ENCODE peak calls at places on chromosome 15, in six cellular contexts. B is CD4-positive, alpha-beta memory T cell; I is left ventricle myocardium inferior; H is trophoblast cell; G is Peyer's patch; O is mesenchymal stem cell. L is an unnamed sample. For H3K27me3 and H3K4me1, the result is how much of the 10 kb centered on the place peaks cover.

GRCh38 chr15:63048986-63049665 is 6.6 kb downstream of the TPM1 start:
- DNase-seq in B (no peak), I (peak), H (no peak), G (peak), O (peak), L (no peak)

GRCh38 chr15:90765489-90765888 is 48.3 kb downstream of the BLM start:
- DNase-seq in B (no peak), I (no peak), H (no peak), G (no peak), O (no peak), L (no peak)

GRCh38 chr15:60673918-60674558 is 195.1 kb upstream of the ICE2 start:
- DNase-seq in B (no peak), I (no peak), H (peak), G (no peak), O (peak), L (no peak)

GRCh38 chr15:76386178-76386577 is 49.6 kb downstream of the ISL2 start:
- DNase-seq in B (no peak), I (no peak), H (peak), G (no peak), O (no peak), L (no peak)

GRCh38 chr15:93164409-93164808 is 75.4 kb upstream of the RGMA start:
- DNase-seq in B (peak), I (no peak), H (no peak), G (no peak), O (no peak), L (no peak)

GRCh38 chr15:34721802-34722795 is 32.7 kb downstream of the GJD2 start:
- DNase-seq in B (no peak), I (peak), H (peak), G (no peak), O (peak), L (peak)

GRCh38 chr15:72532991-72533601 is 59.0 kb downstream of the ARIH1 start:
- DNase-seq in B (peak), I (no peak), H (no peak), G (no peak), O (no peak), L (no peak)

GRCh38 chr15:36506733-36507356 is 72.6 kb upstream of the CDIN1 start:
- DNase-seq in B (no peak), I (no peak), H (no peak), G (no peak), O (no peak), L (no peak)

GRCh38 chr15:65056106-65056505 is 10.9 kb downstream of the SLC51B start:
- DNase-seq in B (no peak), I (no peak), H (no peak), G (no peak), O (no peak), L (no peak)

GRCh38 chr15:45630958-45631691 is 3.7 kb upstream of the SQOR start:
- DNase-seq in B (no peak), I (no peak), H (peak), G (no peak), O (peak), L (peak)

GRCh38 chr15:62390793-62391543 is 225.9 kb upstream of the C2CD4B start:
- DNase-seq in B (peak), I (peak), H (peak), G (peak), O (peak), L (peak)

GRCh38 chr15:59283717-59284336 is 77.2 kb downstream of the LDHAL6B start:
- DNase-seq in B (no peak), I (no peak), H (peak), G (peak), O (no peak), L (no peak)

GRCh38 chr15:63114465-63114864 is 7.2 kb upstream of the LACTB start:
- DNase-seq in B (no peak), I (no peak), H (no peak), G (no peak), O (no peak), L (no peak)

GRCh38 chr15:62164500-62165028 is 521 bp downstream of the C2CD4B start:
- DNase-seq in B (peak), I (peak), H (peak), G (peak), O (no peak), L (no peak)

GRCh38 chr15:26866298-26867198 is at the start of gene GABRA5:
- DNase-seq in B (no peak), I (no peak), H (no peak), G (no peak), O (no peak), L (no peak)

GRCh38 chr15:25057574-25057973 is 102.8 kb downstream of the SNRPN start:
- DNase-seq in B (no peak), I (no peak), H (no peak), G (peak), O (no peak), L (no peak)

GRCh38 chr15:61621146-61621545 is 392.0 kb upstream of the RORA start:
- DNase-seq in B (no peak), I (no peak), H (peak), G (no peak), O (no peak), L (no peak)

GRCh38 chr15:79310612-79310984 is 314 bp upstream of the TMED3 start:
- DNase-seq in B (no peak), I (no peak), H (peak), G (no peak), O (no peak), L (no peak)

GRCh38 chr15:79307251-79307650 is 3.7 kb upstream of the TMED3 start:
- DNase-seq in B (no peak), I (no peak), H (no peak), G (no peak), O (no peak), L (no peak)

GRCh38 chr15:79310985-79311900 is at the start of gene TMED3:
- DNase-seq in B (peak), I (peak), H (peak), G (peak), O (peak), L (peak)

GRCh38 chr15:79311901-79312553 is 1.1 kb downstream of the TMED3 start:
- DNase-seq in B (no peak), I (no peak), H (peak), G (no peak), O (peak), L (no peak)

DNA sequence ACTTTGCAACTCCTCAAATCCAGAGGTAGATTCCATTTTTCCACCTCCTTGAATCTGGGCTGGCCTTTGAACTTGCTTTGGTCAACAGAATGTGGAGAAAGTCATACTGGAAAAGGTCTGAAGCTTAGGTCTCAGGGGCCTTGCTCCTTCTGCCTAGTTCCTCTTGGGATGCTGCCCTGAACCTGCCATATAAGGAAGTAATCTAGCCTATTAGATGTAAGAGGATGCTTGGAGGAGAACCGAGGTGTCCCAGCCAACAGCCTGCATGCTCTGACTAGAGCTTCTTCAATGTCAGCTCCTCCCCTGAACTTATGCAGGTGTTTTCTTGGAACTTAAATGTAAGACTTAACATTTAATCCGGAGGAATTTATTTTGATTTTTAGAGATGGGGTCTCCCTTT is 2.0 kb upstream of the TMED3 start:
- DNase-seq in B (no peak), I (no peak), H (no peak), G (no peak), O (no peak), L (no peak)
- H3K27me3 ChIP-seq in B (under half), I (half or more), H (under half), G (under half), O (under half), L (under half)

GRCh38 chr15:78339559-78339958 is 594 bp upstream of the CRABP1 start:
- DNase-seq in B (no peak), I (no peak), H (no peak), G (no peak), O (no peak), L (no peak)

GRCh38 chr15:78338756-78339155 is 1.4 kb upstream of the CRABP1 start:
- DNase-seq in B (no peak), I (no peak), H (no peak), G (no peak), O (no peak), L (no peak)

GRCh38 chr15:78340243-78341056 is at the start of gene CRABP1:
- DNase-seq in B (no peak), I (no peak), H (no peak), G (no peak), O (no peak), L (no peak)

GRCh38 chr15:78343431-78343830 is 3.3 kb downstream of the CRABP1 start:
- DNase-seq in B (no peak), I (no peak), H (no peak), G (no peak), O (no peak), L (no peak)

DNA sequence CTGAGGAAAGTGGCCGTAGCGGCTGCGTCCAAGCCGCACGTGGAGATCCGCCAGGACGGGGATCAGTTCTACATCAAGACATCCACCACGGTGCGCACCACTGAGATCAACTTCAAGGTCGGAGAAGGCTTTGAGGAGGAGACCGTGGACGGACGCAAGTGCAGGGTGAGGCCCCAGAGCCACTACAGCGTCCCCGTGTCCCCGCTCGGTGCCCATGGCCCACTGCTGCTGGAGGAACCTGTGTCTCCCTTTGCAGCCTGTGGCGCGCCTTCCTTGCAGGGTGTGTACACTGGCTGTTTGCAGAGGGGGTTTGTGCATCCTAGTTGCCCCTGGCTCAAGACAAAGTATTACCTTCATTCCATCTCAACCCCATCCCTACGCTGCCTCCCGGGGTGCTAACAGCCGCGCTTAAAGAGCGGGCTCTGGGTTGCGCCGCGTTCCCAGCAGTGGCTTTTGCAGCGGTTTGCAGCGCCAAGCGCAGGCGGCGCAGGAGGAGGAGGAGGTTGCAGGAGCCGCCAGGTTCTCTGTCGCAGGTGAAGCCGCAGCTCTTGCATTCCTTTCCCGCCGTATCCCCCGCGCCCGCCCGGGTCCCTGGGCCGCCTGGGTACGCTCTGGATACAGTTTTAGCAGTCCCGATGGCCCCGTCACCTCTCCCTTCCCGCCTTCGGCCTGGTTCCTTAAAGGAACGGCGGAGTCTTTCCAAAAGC is 1.1 kb downstream of the CRABP1 start:
- DNase-seq in B (no peak), I (no peak), H (no peak), G (no peak), O (no peak), L (no peak)
- H3K4me3 ChIP-seq in B (no peak), I (peak), H (no peak), G (no peak), O (no peak), L (no peak)

GRCh38 chr15:73986055-73986775 is 5.9 kb downstream of the STOML1 start:
- DNase-seq in B (no peak), I (no peak), H (no peak), G (no peak), O (peak), L (no peak)
- H3K4me1 ChIP-seq in B (under half), I (half or more), H (under half), G (half or more), O (half or more), L (under half)

GRCh38 chr15:96312641-96313335 is 17.7 kb upstream of the NR2F2 start:
- DNase-seq in B (no peak), I (no peak), H (no peak), G (no peak), O (no peak), L (no peak)

GRCh38 chr15:96320703-96321421 is 9.6 kb upstream of the NR2F2 start:
- DNase-seq in B (no peak), I (no peak), H (no peak), G (no peak), O (peak), L (no peak)

GRCh38 chr15:96314508-96314907 is 16.0 kb upstream of the NR2F2 start:
- DNase-seq in B (no peak), I (no peak), H (no peak), G (no peak), O (no peak), L (no peak)

GRCh38 chr15:96321422-96322391 is 8.8 kb upstream of the NR2F2 start:
- DNase-seq in B (no peak), I (no peak), H (no peak), G (no peak), O (peak), L (peak)

GRCh38 chr15:96316953-96317629 is 13.4 kb upstream of the NR2F2 start:
- DNase-seq in B (no peak), I (no peak), H (no peak), G (no peak), O (no peak), L (no peak)
- H3K27me3 ChIP-seq in B (under half), I (half or more), H (under half), G (under half), O (under half), L (under half)

GRCh38 chr15:95192923-95193322 is 961.6 kb downstream of the MCTP2 start:
- DNase-seq in B (no peak), I (no peak), H (no peak), G (no peak), O (no peak), L (no peak)

DNA sequence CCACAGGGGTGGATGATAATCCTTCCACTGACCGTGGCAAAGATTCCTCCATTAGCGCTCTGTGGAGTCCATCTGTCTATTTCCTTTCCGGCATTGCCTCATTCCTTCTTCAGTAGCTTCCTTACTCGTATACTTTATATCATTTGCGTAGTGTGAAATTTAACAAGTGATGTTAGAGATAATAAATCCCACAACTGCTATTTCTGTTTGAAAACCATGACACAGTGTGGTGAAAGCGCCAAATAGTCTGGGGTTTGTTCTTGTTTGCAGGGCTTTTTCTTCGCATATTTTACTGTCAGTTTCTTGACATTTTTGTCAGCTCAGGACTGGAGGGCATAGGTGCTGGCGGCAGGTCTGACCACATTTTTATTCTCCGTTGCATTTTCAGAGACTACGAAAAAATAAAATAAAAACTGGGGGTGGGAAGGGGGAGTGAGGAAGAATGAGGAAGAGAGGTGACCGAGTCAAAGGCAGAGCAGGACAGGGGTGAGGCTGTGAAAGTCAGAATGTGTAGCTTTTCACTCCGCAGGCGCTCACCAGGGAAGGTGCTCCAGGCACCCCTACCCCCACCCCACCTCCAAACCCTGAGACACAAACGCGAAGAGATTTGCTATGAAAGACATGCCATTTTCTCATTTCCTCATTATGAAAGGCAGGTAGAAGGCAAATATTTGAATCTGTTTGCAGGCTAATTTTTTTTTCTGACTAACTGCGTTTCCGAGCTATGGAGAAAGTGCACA is 965.0 kb downstream of the MCTP2 start:
- DNase-seq in B (no peak), I (no peak), H (peak), G (no peak), O (no peak), L (no peak)
- H3K4me3 ChIP-seq in B (no peak), I (no peak), H (no peak), G (no peak), O (no peak), L (peak)

GRCh38 chr15:56929933-56930332 is 11.5 kb downstream of the TCF12 start:
- DNase-seq in B (no peak), I (no peak), H (no peak), G (no peak), O (no peak), L (no peak)
- H3K4me1 ChIP-seq in B (under half), I (half or more), H (under half), G (half or more), O (under half), L (under half)

GRCh38 chr15:70538278-70538677 is 225.1 kb downstream of the UACA start:
- DNase-seq in B (no peak), I (no peak), H (peak), G (no peak), O (no peak), L (no peak)
- H3K27me3 ChIP-seq in B (under half), I (half or more), H (under half), G (under half), O (half or more), L (under half)

GRCh38 chr15:22810033-22810734 is 23.7 kb downstream of the NIPA1 start:
- DNase-seq in B (no peak), I (no peak), H (no peak), G (no peak), O (no peak), L (peak)
- H3K4me3 ChIP-seq in B (no peak), I (no peak), H (no peak), G (no peak), O (no peak), L (no peak)

GRCh38 chr15:99406716-99407487 is 155.6 kb downstream of the LRRC28 start:
- DNase-seq in B (no peak), I (no peak), H (no peak), G (no peak), O (no peak), L (no peak)
- H3K4me1 ChIP-seq in B (under half), I (under half), H (under half), G (under half), O (under half), L (under half)

L was measured in ascending aorta.